ENCODE peak calls at places on chromosomes 13 and 19, in six cellular contexts. One of them, this sample, is unnamed.

GRCh38 chr13:55214851-55215345 is 1925.8 kb upstream of the PRR20A start:
- DNase-seq in NCI-H2107: no peak
- DNase-seq in thoracic aorta: no peak
- DNase-seq in glutamatergic neuron: no peak
- DNase-seq in cardiac fibroblast: no peak
- DNase-seq in adrenal gland: no peak
- DNase-seq in this sample: no peak

GRCh38 chr19:49823472-49823871 is 5.4 kb downstream of the MED25 start:
- DNase-seq in NCI-H2107: peak; percentile 56
- DNase-seq in thoracic aorta: no peak
- DNase-seq in glutamatergic neuron: no peak
- DNase-seq in cardiac fibroblast: no peak
- DNase-seq in adrenal gland: no peak
- DNase-seq in this sample: no peak

GRCh38 chr13:54859827-54860226 is 1831.2 kb downstream of the OLFM4 start:
- DNase-seq in NCI-H2107: no peak
- DNase-seq in thoracic aorta: no peak
- DNase-seq in glutamatergic neuron: no peak
- DNase-seq in cardiac fibroblast: no peak
- DNase-seq in adrenal gland: no peak
- DNase-seq in this sample: no peak

GRCh38 chr13:44860427-44860826 is 128.8 kb downstream of the NUFIP1 start:
- DNase-seq in NCI-H2107: no peak
- DNase-seq in thoracic aorta: no peak
- DNase-seq in glutamatergic neuron: no peak
- DNase-seq in cardiac fibroblast: no peak
- DNase-seq in adrenal gland: no peak
- DNase-seq in this sample: no peak

GRCh38 chr13:46542833-46543232 is 10.1 kb upstream of the LRCH1 start:
- DNase-seq in NCI-H2107: no peak
- DNase-seq in thoracic aorta: no peak
- DNase-seq in glutamatergic neuron: no peak
- DNase-seq in cardiac fibroblast: no peak
- DNase-seq in adrenal gland: no peak
- DNase-seq in this sample: no peak

GRCh38 chr13:37074703-37075102 is 15.2 kb upstream of the SUPT20H start:
- DNase-seq in NCI-H2107: no peak
- DNase-seq in thoracic aorta: no peak
- DNase-seq in glutamatergic neuron: no peak
- DNase-seq in cardiac fibroblast: peak; percentile 73
- DNase-seq in adrenal gland: no peak
- DNase-seq in this sample: no peak

GRCh38 chr19:40219721-40220276 is 1.6 kb upstream of the TTC9B start:
- DNase-seq in NCI-H2107: no peak
- DNase-seq in thoracic aorta: no peak
- DNase-seq in glutamatergic neuron: no peak
- DNase-seq in cardiac fibroblast: peak; percentile 85
- DNase-seq in adrenal gland: peak; percentile 68
- DNase-seq in this sample: no peak

GRCh38 chr13:97259787-97260641 is 37.9 kb downstream of the MBNL2 start:
- DNase-seq in NCI-H2107: no peak
- DNase-seq in thoracic aorta: no peak
- DNase-seq in glutamatergic neuron: no peak
- DNase-seq in cardiac fibroblast: peak; percentile 71
- DNase-seq in adrenal gland: peak; percentile 59
- DNase-seq in this sample: no peak

GRCh38 chr19:48689438-48689837 is 6.3 kb upstream of the FUT2 start:
- DNase-seq in NCI-H2107: no peak
- DNase-seq in thoracic aorta: no peak
- DNase-seq in glutamatergic neuron: no peak
- DNase-seq in cardiac fibroblast: no peak
- DNase-seq in adrenal gland: no peak
- DNase-seq in this sample: no peak

GRCh38 chr19:4015705-4016402 is 8.3 kb downstream of the PIAS4 start:
- DNase-seq in NCI-H2107: no peak
- DNase-seq in thoracic aorta: no peak
- DNase-seq in glutamatergic neuron: no peak
- DNase-seq in cardiac fibroblast: no peak
- DNase-seq in adrenal gland: peak; percentile 88
- DNase-seq in this sample: no peak

GRCh38 chr19:48355555-48355954 is 8.2 kb downstream of the TMEM143 start:
- DNase-seq in NCI-H2107: no peak
- DNase-seq in thoracic aorta: no peak
- DNase-seq in glutamatergic neuron: no peak
- DNase-seq in cardiac fibroblast: no peak
- DNase-seq in adrenal gland: no peak
- DNase-seq in this sample: no peak

GRCh38 chr13:32135655-32136054 is 104.1 kb downstream of the FRY start:
- DNase-seq in NCI-H2107: no peak
- DNase-seq in thoracic aorta: no peak
- DNase-seq in glutamatergic neuron: no peak
- DNase-seq in cardiac fibroblast: peak; percentile 63
- DNase-seq in adrenal gland: no peak
- DNase-seq in this sample: no peak

GRCh38 chr13:73288596-73288995 is 229.8 kb downstream of the KLF5 start:
- DNase-seq in NCI-H2107: no peak
- DNase-seq in thoracic aorta: no peak
- DNase-seq in glutamatergic neuron: no peak
- DNase-seq in cardiac fibroblast: no peak
- DNase-seq in adrenal gland: no peak
- DNase-seq in this sample: no peak

GRCh38 chr13:29452773-29453574 is 142.5 kb downstream of the SLC7A1 start:
- DNase-seq in NCI-H2107: no peak
- DNase-seq in thoracic aorta: no peak
- DNase-seq in glutamatergic neuron: no peak
- DNase-seq in cardiac fibroblast: no peak
- DNase-seq in adrenal gland: no peak
- DNase-seq in this sample: no peak

GRCh38 chr19:6424190-6424938 is at the start of gene KHSRP:
- DNase-seq in NCI-H2107: no peak
- DNase-seq in thoracic aorta: no peak
- DNase-seq in glutamatergic neuron: peak; percentile 53
- DNase-seq in cardiac fibroblast: no peak
- DNase-seq in adrenal gland: peak; percentile 33
- DNase-seq in this sample: no peak

GRCh38 chr13:74695021-74695800 is 561.0 kb upstream of the KLF12 start:
- DNase-seq in NCI-H2107: no peak
- DNase-seq in thoracic aorta: no peak
- DNase-seq in glutamatergic neuron: no peak
- DNase-seq in cardiac fibroblast: peak; percentile 34
- DNase-seq in adrenal gland: no peak
- DNase-seq in this sample: no peak